ENCODE peak calls at places on chromosomes 1 and 21, in five cellular contexts. X is AG10803, Z is heart left ventricle, Q is MM.1S, N is thoracic aorta. C is an unnamed sample.
A peak's percentile ranks its signal among the peaks of the same experiment; 100 is the strongest.

GRCh38 chr1:211680752-211681327 is 5.4 kb upstream of the NEK2 start:
- DNase-seq in X (peak; percentile 85), Z (peak; percentile 43), Q (peak; percentile 94), N (no peak), C (no peak)

GRCh38 chr1:220917535-220918209 is 38.4 kb downstream of the HLX start:
- DNase-seq in X (no peak), Z (no peak), Q (no peak), N (no peak), C (no peak)

GRCh38 chr1:170360601-170361000 is 171.4 kb upstream of the GORAB start:
- DNase-seq in X (no peak), Z (no peak), Q (no peak), N (no peak), C (no peak)

GRCh38 chr1:181077576-181078242 is 10.8 kb upstream of the IER5 start:
- DNase-seq in X (peak; percentile 69), Z (no peak), Q (no peak), N (no peak), C (no peak)

GRCh38 chr1:214445846-214446614 is 105.4 kb downstream of the PTPN14 start:
- DNase-seq in X (peak; percentile 98), Z (no peak), Q (no peak), N (no peak), C (no peak)

GRCh38 chr1:245168921-245169320 is 14.1 kb downstream of the KIF26B start:
- DNase-seq in X (no peak), Z (no peak), Q (no peak), N (no peak), C (no peak)

GRCh38 chr1:1835546-1835945 is 55.3 kb downstream of the GNB1 start:
- DNase-seq in X (no peak), Z (no peak), Q (no peak), N (no peak), C (no peak)

GRCh38 chr1:203553501-203553900 is 59.5 kb downstream of the OPTC start:
- DNase-seq in X (no peak), Z (no peak), Q (no peak), N (no peak), C (no peak)

GRCh38 chr1:56132520-56132919 is 446.8 kb downstream of the PLPP3 start:
- DNase-seq in X (no peak), Z (peak; percentile 29), Q (no peak), N (no peak), C (no peak)

GRCh38 chr1:77290576-77290975 is 8.8 kb downstream of the AK5 start:
- DNase-seq in X (no peak), Z (no peak), Q (no peak), N (no peak), C (no peak)

GRCh38 chr1:30872033-30872947 is 36.3 kb downstream of the SDC3 start:
- DNase-seq in X (no peak), Z (no peak), Q (no peak), N (no peak), C (no peak)

GRCh38 chr1:222546091-222546490 is 1.8 kb downstream of the HHIPL2 start:
- DNase-seq in X (no peak), Z (no peak), Q (no peak), N (no peak), C (no peak)

GRCh38 chr1:222547944-222548671 is at the start of gene HHIPL2:
- DNase-seq in X (peak; percentile 22), Z (no peak), Q (no peak), N (no peak), C (no peak)

GRCh38 chr1:222543817-222544216 is 4.1 kb downstream of the HHIPL2 start:
- DNase-seq in X (no peak), Z (no peak), Q (no peak), N (no peak), C (no peak)

GRCh38 chr1:222546548-222547259 is 1.2 kb downstream of the HHIPL2 start:
- DNase-seq in X (peak; percentile 82), Z (no peak), Q (no peak), N (no peak), C (no peak)

GRCh38 chr1:222547260-222547614 is 667 bp downstream of the HHIPL2 start:
- DNase-seq in X (no peak), Z (no peak), Q (no peak), N (no peak), C (no peak)
- H3K4me3 ChIP-seq in X (peak overlapping the region; percentile 33), Z (no peak overlapping the region), Q (no peak overlapping the region), N (no peak overlapping the region), C (no peak overlapping the region)

DNA sequence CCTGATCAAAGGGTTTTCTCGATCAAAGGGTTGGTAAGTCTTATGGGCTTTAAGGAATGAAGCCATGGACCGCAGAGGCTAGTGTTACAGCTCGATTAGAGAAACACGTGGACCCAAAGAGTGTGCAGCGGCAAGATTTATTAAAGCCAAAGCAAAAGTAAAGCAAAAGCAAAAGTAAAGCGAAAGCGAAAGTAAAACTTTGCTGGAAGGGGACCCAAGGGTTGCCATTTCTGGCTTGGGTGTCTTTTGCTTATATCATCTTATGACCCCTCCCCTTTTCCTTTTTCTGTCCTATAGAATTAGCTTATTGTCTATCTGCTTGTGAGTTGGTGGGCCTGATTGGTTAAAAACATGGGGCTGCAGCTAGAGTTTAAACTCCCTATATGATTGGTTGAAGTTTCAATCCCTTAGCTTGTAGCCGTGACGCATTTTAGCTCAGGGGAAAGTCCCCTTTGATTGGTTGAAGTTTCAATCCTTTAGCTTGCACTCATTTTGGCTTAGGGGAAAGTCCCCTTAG is 957.0 kb downstream of the AMY1C start:
- DNase-seq in X (peak; percentile 41), Z (no peak), Q (no peak), N (no peak), C (no peak)
- H3K4me3 ChIP-seq in X (peak overlapping the region; percentile 58), Z (no peak overlapping the region), Q (no peak overlapping the region), N (no peak overlapping the region), C (no peak overlapping the region)

GRCh38 chr21:25562660-25563059 is 44.6 kb downstream of the MRPL39 start:
- DNase-seq in X (no peak), Z (no peak), Q (no peak), N (no peak), C (no peak)
- H3K4me3 ChIP-seq in X (peak overlapping the region; percentile 70), Z (peak overlapping the region; percentile 69), Q (peak overlapping the region; percentile 68), N (peak overlapping the region; percentile 86), C (peak overlapping the region; percentile 54)

GRCh38 chr1:158016651-158017335 is 23.3 kb downstream of the KIRREL1 start:
- DNase-seq in X (no peak), Z (no peak), Q (no peak), N (no peak), C (no peak)

GRCh38 chr1:158017800-158018595 is 24.6 kb downstream of the KIRREL1 start:
- DNase-seq in X (peak; percentile 37), Z (no peak), Q (no peak), N (no peak), C (no peak)

GRCh38 chr1:158020877-158021630 is 27.6 kb downstream of the KIRREL1 start:
- DNase-seq in X (peak; percentile 82), Z (no peak), Q (no peak), N (no peak), C (no peak)

GRCh38 chr1:158021721-158022120 is 28.3 kb downstream of the KIRREL1 start:
- DNase-seq in X (no peak), Z (no peak), Q (no peak), N (no peak), C (no peak)

GRCh38 chr1:158019177-158019868 is 25.9 kb downstream of the KIRREL1 start:
- DNase-seq in X (peak; percentile 95), Z (peak; percentile 76), Q (no peak), N (no peak), C (no peak)
- H3K4me3 ChIP-seq in X (peak overlapping the region; percentile 35), Z (peak overlapping the region; percentile 33), Q (no peak overlapping the region), N (peak overlapping the region; percentile 55), C (peak overlapping the region; percentile 14)

DNA sequence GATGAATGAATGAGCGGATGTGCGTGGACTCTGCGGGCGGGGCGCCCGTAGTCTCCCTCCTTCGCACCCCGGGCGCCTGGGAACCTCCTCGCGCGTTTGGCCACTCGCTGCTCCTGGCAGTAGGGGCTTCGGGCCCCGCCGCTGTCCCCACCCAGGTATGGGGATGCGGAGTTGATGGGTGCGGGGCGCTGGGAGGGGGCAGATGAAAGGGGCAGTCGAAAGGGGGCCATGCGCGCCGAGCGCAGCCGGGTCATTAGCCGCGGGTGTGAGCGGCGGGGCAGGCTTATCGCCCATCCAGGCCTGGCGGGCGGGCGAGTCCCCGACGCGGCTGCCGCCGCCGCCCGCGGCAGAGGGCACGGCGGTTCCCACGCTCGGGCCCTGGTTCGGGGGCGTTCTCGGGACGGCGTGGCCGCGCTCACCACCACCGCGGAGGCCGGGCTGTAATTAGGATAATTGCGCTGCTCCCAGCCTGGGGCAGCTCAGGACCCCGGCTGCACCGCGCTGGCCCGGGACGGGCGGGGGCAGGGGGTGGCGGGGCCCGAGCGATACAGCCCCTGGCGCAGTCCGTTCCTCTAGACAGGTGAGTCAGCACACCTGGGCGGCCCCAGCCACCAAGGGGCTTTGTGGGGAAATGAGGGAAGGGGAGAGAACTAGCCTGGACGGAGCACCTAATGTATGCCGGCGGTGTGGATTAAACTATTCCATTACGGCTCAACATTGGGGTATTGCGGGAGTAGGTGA is 22.1 kb upstream of the CITED4 start:
- DNase-seq in X (no peak), Z (no peak), Q (no peak), N (no peak), C (no peak)
- H3K4me3 ChIP-seq in X (no peak overlapping the region), Z (peak overlapping the region; percentile 30), Q (no peak overlapping the region), N (peak overlapping the region; percentile 64), C (peak overlapping the region; percentile 47)

DNA sequence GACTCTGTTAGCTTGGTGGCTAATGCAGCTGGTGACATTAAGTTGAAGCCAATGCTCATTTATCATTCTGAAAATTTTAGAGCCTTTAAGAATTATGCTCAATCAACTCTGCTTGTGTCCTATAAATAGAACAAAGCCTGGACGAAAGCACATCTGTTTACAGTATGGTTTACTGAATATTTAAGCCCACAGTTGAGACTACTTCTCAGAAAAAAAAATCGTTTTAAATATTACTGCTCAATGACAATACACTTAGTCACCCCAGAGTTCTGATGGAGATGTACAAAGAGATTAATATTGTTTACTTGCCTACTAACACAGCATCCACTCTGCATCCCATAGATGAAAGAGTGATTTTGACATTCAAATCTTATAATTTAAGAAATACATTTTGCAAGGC is 79.6 kb downstream of the NEGR1 start:
- DNase-seq in X (peak; percentile 59), Z (no peak), Q (no peak), N (no peak), C (no peak)
- H3K4me3 ChIP-seq in X (no peak overlapping the region), Z (no peak overlapping the region), Q (no peak overlapping the region), N (no peak overlapping the region), C (no peak overlapping the region)

DNA sequence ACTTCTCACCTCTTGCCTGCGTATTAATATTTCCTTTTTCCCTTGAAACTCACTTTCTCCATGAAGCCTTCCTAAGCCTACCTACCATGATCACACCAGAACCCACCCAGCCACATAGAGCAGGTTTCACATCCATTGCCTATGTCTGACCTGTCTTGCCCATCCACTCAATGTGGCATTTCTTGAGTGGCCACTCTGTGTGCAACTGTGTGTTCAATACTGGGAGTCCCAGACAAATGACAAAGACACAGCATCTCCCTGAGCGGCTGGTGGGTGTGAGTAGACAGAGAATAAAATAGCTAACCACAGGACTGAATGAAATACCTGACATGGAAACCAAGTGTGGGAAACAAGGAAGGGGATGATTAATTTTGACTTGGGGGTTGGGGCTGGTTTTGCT is 3.1 kb downstream of the PTGFRN start:
- DNase-seq in X (no peak), Z (no peak), Q (no peak), N (no peak), C (no peak)
- H3K4me3 ChIP-seq in X (no peak overlapping the region), Z (no peak overlapping the region), Q (no peak overlapping the region), N (no peak overlapping the region), C (no peak overlapping the region)

C was measured in esophagus squamous epithelium.